ENCODE peak calls at places on chromosomes 13 and 19, in nine cellular contexts. One of them, this sample, is unnamed.
A peak's percentile ranks its signal among the peaks of the same experiment; 100 is the strongest.

GRCh38 chr19:5293607-5294089 is 47.0 kb downstream of the PTPRS start:
- DNase-seq in adipocyte: peak; percentile 85
- DNase-seq in NCI-H1694: peak; percentile 31
- DNase-seq in GM20000: peak; percentile 52
- DNase-seq in fibroblast of lung: no peak
- DNase-seq in T-helper 2 cell: no peak
- DNase-seq in cardiac fibroblast: peak; percentile 41
- DNase-seq in activated effector memory CD4-positive, alpha-beta T cell treated with Interleukin-2 at 50 U/mL for 16 hours: no peak
- DNase-seq in osteocyte: peak; percentile 89
- DNase-seq in this sample: no peak

GRCh38 chr13:112724788-112725345 is 35.0 kb downstream of the ATP11A start:
- DNase-seq in NCI-H1694: no peak
- DNase-seq in GM20000: no peak
- DNase-seq in cardiac fibroblast: no peak
- DNase-seq in T-helper 2 cell: no peak
- DNase-seq in osteocyte: no peak
- DNase-seq in activated effector memory CD4-positive, alpha-beta T cell treated with Interleukin-2 at 50 U/mL for 16 hours: no peak
- DNase-seq in adipocyte: no peak
- DNase-seq in fibroblast of lung: no peak
- DNase-seq in this sample: no peak

GRCh38 chr13:109123971-109124370 is 494.6 kb downstream of the MYO16 start:
- DNase-seq in activated effector memory CD4-positive, alpha-beta T cell treated with Interleukin-2 at 50 U/mL for 16 hours: no peak
- DNase-seq in adipocyte: no peak
- DNase-seq in NCI-H1694: no peak
- DNase-seq in osteocyte: no peak
- DNase-seq in T-helper 2 cell: no peak
- DNase-seq in fibroblast of lung: no peak
- DNase-seq in cardiac fibroblast: no peak
- DNase-seq in GM20000: no peak
- DNase-seq in this sample: no peak

GRCh38 chr13:43058318-43058674 is 34.9 kb downstream of the DNAJC15 start:
- DNase-seq in NCI-H1694: no peak
- DNase-seq in activated effector memory CD4-positive, alpha-beta T cell treated with Interleukin-2 at 50 U/mL for 16 hours: no peak
- DNase-seq in osteocyte: peak; percentile 95
- DNase-seq in fibroblast of lung: peak; percentile 39
- DNase-seq in adipocyte: peak; percentile 73
- DNase-seq in T-helper 2 cell: no peak
- DNase-seq in cardiac fibroblast: peak; percentile 67
- DNase-seq in GM20000: no peak
- DNase-seq in this sample: no peak

GRCh38 chr19:45446295-45446694 is 21.5 kb upstream of the FOSB start:
- DNase-seq in fibroblast of lung: peak; percentile 60
- DNase-seq in cardiac fibroblast: peak; percentile 67
- DNase-seq in GM20000: peak; percentile 64
- DNase-seq in T-helper 2 cell: no peak
- DNase-seq in NCI-H1694: peak; percentile 31
- DNase-seq in activated effector memory CD4-positive, alpha-beta T cell treated with Interleukin-2 at 50 U/mL for 16 hours: no peak
- DNase-seq in adipocyte: peak; percentile 69
- DNase-seq in osteocyte: no peak
- DNase-seq in this sample: no peak

GRCh38 chr13:113901231-113901630 is 37.4 kb upstream of the GAS6 start:
- DNase-seq in GM20000: no peak
- DNase-seq in NCI-H1694: no peak
- DNase-seq in adipocyte: no peak
- DNase-seq in T-helper 2 cell: no peak
- DNase-seq in osteocyte: peak; percentile 68
- DNase-seq in cardiac fibroblast: peak; percentile 46
- DNase-seq in fibroblast of lung: no peak
- DNase-seq in activated effector memory CD4-positive, alpha-beta T cell treated with Interleukin-2 at 50 U/mL for 16 hours: no peak
- DNase-seq in this sample: no peak

GRCh38 chr19:3977242-3978143 is 6.6 kb upstream of the DAPK3 start:
- DNase-seq in cardiac fibroblast: no peak
- DNase-seq in NCI-H1694: no peak
- DNase-seq in fibroblast of lung: no peak
- DNase-seq in osteocyte: no peak
- DNase-seq in activated effector memory CD4-positive, alpha-beta T cell treated with Interleukin-2 at 50 U/mL for 16 hours: no peak
- DNase-seq in adipocyte: no peak
- DNase-seq in T-helper 2 cell: no peak
- DNase-seq in GM20000: no peak
- DNase-seq in this sample: peak; percentile 24

GRCh38 chr13:22028831-22029230 is 358.0 kb downstream of the FGF9 start:
- DNase-seq in fibroblast of lung: no peak
- DNase-seq in activated effector memory CD4-positive, alpha-beta T cell treated with Interleukin-2 at 50 U/mL for 16 hours: no peak
- DNase-seq in NCI-H1694: no peak
- DNase-seq in cardiac fibroblast: no peak
- DNase-seq in adipocyte: no peak
- DNase-seq in T-helper 2 cell: no peak
- DNase-seq in osteocyte: no peak
- DNase-seq in GM20000: no peak
- DNase-seq in this sample: no peak

GRCh38 chr13:35649162-35649561 is 172.7 kb upstream of the MAB21L1 start:
- DNase-seq in NCI-H1694: no peak
- DNase-seq in T-helper 2 cell: no peak
- DNase-seq in activated effector memory CD4-positive, alpha-beta T cell treated with Interleukin-2 at 50 U/mL for 16 hours: no peak
- DNase-seq in fibroblast of lung: peak; percentile 50
- DNase-seq in GM20000: no peak
- DNase-seq in cardiac fibroblast: peak; percentile 13
- DNase-seq in osteocyte: no peak
- DNase-seq in adipocyte: peak; percentile 47
- DNase-seq in this sample: no peak

GRCh38 chr13:45367995-45368394 is 27.0 kb upstream of the TPT1 start:
- DNase-seq in cardiac fibroblast: no peak
- DNase-seq in fibroblast of lung: no peak
- DNase-seq in activated effector memory CD4-positive, alpha-beta T cell treated with Interleukin-2 at 50 U/mL for 16 hours: no peak
- DNase-seq in GM20000: no peak
- DNase-seq in osteocyte: no peak
- DNase-seq in adipocyte: no peak
- DNase-seq in T-helper 2 cell: no peak
- DNase-seq in NCI-H1694: no peak
- DNase-seq in this sample: no peak

GRCh38 chr19:42281175-42282035 is 12.4 kb downstream of the CIC start:
- DNase-seq in cardiac fibroblast: peak; percentile 70
- DNase-seq in NCI-H1694: peak; percentile 71
- DNase-seq in T-helper 2 cell: no peak
- DNase-seq in GM20000: no peak
- DNase-seq in adipocyte: peak; percentile 69
- DNase-seq in activated effector memory CD4-positive, alpha-beta T cell treated with Interleukin-2 at 50 U/mL for 16 hours: no peak
- DNase-seq in osteocyte: peak; percentile 91
- DNase-seq in fibroblast of lung: peak; percentile 65
- DNase-seq in this sample: no peak

GRCh38 chr19:1360818-1361461 is 22.8 kb upstream of the NDUFS7 start:
- DNase-seq in osteocyte: peak; percentile 90
- DNase-seq in adipocyte: peak; percentile 78
- DNase-seq in T-helper 2 cell: no peak
- DNase-seq in cardiac fibroblast: peak; percentile 92
- DNase-seq in activated effector memory CD4-positive, alpha-beta T cell treated with Interleukin-2 at 50 U/mL for 16 hours: no peak
- DNase-seq in fibroblast of lung: peak; percentile 77
- DNase-seq in NCI-H1694: no peak
- DNase-seq in GM20000: no peak
- DNase-seq in this sample: no peak

GRCh38 chr13:70623260-70623659 is 515.0 kb upstream of the KLHL1 start:
- DNase-seq in fibroblast of lung: peak; percentile 39
- DNase-seq in cardiac fibroblast: peak; percentile 16
- DNase-seq in T-helper 2 cell: no peak
- DNase-seq in activated effector memory CD4-positive, alpha-beta T cell treated with Interleukin-2 at 50 U/mL for 16 hours: no peak
- DNase-seq in osteocyte: no peak
- DNase-seq in NCI-H1694: peak; percentile 1
- DNase-seq in adipocyte: peak; percentile 56
- DNase-seq in GM20000: no peak
- DNase-seq in this sample: no peak

GRCh38 chr13:98483636-98484288 is 93.1 kb downstream of the STK24 start:
- DNase-seq in NCI-H1694: no peak
- DNase-seq in fibroblast of lung: peak; percentile 58
- DNase-seq in GM20000: no peak
- DNase-seq in activated effector memory CD4-positive, alpha-beta T cell treated with Interleukin-2 at 50 U/mL for 16 hours: no peak
- DNase-seq in cardiac fibroblast: no peak
- DNase-seq in T-helper 2 cell: no peak
- DNase-seq in adipocyte: peak; percentile 66
- DNase-seq in osteocyte: no peak
- DNase-seq in this sample: no peak

GRCh38 chr13:49435992-49436391 is 7.9 kb downstream of the CAB39L start:
- DNase-seq in fibroblast of lung: peak; percentile 59
- DNase-seq in adipocyte: peak; percentile 38
- DNase-seq in GM20000: no peak
- DNase-seq in T-helper 2 cell: no peak
- DNase-seq in cardiac fibroblast: peak; percentile 38
- DNase-seq in activated effector memory CD4-positive, alpha-beta T cell treated with Interleukin-2 at 50 U/mL for 16 hours: no peak
- DNase-seq in osteocyte: no peak
- DNase-seq in NCI-H1694: no peak
- DNase-seq in this sample: no peak

GRCh38 chr13:53201454-53202225 is 173.0 kb downstream of the OLFM4 start:
- DNase-seq in osteocyte: no peak
- DNase-seq in activated effector memory CD4-positive, alpha-beta T cell treated with Interleukin-2 at 50 U/mL for 16 hours: no peak
- DNase-seq in fibroblast of lung: no peak
- DNase-seq in T-helper 2 cell: no peak
- DNase-seq in GM20000: no peak
- DNase-seq in cardiac fibroblast: no peak
- DNase-seq in adipocyte: no peak
- DNase-seq in NCI-H1694: no peak
- DNase-seq in this sample: no peak

GRCh38 chr19:20422216-20422615 is 143.4 kb downstream of the ZNF737 start:
- DNase-seq in T-helper 2 cell: no peak
- DNase-seq in fibroblast of lung: no peak
- DNase-seq in NCI-H1694: no peak
- DNase-seq in cardiac fibroblast: no peak
- DNase-seq in adipocyte: no peak
- DNase-seq in osteocyte: no peak
- DNase-seq in activated effector memory CD4-positive, alpha-beta T cell treated with Interleukin-2 at 50 U/mL for 16 hours: no peak
- DNase-seq in GM20000: no peak
- DNase-seq in this sample: no peak

GRCh38 chr13:94952787-94953186 is 240.4 kb upstream of the SOX21 start:
- DNase-seq in osteocyte: no peak
- DNase-seq in adipocyte: no peak
- DNase-seq in activated effector memory CD4-positive, alpha-beta T cell treated with Interleukin-2 at 50 U/mL for 16 hours: no peak
- DNase-seq in GM20000: no peak
- DNase-seq in T-helper 2 cell: no peak
- DNase-seq in cardiac fibroblast: no peak
- DNase-seq in fibroblast of lung: no peak
- DNase-seq in NCI-H1694: no peak
- DNase-seq in this sample: no peak

GRCh38 chr19:35399948-35400772 is 29.3 kb downstream of the GPR42 start:
- DNase-seq in T-helper 2 cell: no peak
- DNase-seq in cardiac fibroblast: no peak
- DNase-seq in adipocyte: no peak
- DNase-seq in osteocyte: no peak
- DNase-seq in NCI-H1694: no peak
- DNase-seq in GM20000: no peak
- DNase-seq in fibroblast of lung: no peak
- DNase-seq in activated effector memory CD4-positive, alpha-beta T cell treated with Interleukin-2 at 50 U/mL for 16 hours: no peak
- DNase-seq in this sample: no peak

GRCh38 chr19:10226376-10227214 is 4.5 kb downstream of the S1PR2 start:
- DNase-seq in cardiac fibroblast: peak; percentile 98
- DNase-seq in fibroblast of lung: peak; percentile 100
- DNase-seq in T-helper 2 cell: no peak
- DNase-seq in adipocyte: peak; percentile 92
- DNase-seq in osteocyte: peak; percentile 86
- DNase-seq in NCI-H1694: no peak
- DNase-seq in GM20000: no peak
- DNase-seq in activated effector memory CD4-positive, alpha-beta T cell treated with Interleukin-2 at 50 U/mL for 16 hours: no peak
- DNase-seq in this sample: no peak

GRCh38 chr19:47704024-47704423 is 9.2 kb upstream of the EHD2 start:
- DNase-seq in T-helper 2 cell: no peak
- DNase-seq in fibroblast of lung: peak; percentile 94
- DNase-seq in cardiac fibroblast: peak; percentile 61
- DNase-seq in activated effector memory CD4-positive, alpha-beta T cell treated with Interleukin-2 at 50 U/mL for 16 hours: no peak
- DNase-seq in osteocyte: no peak
- DNase-seq in adipocyte: no peak
- DNase-seq in NCI-H1694: no peak
- DNase-seq in GM20000: no peak
- DNase-seq in this sample: no peak

GRCh38 chr19:2540646-2541454 is 64.9 kb downstream of the GADD45B start:
- DNase-seq in adipocyte: peak; percentile 97
- DNase-seq in activated effector memory CD4-positive, alpha-beta T cell treated with Interleukin-2 at 50 U/mL for 16 hours: no peak
- DNase-seq in fibroblast of lung: peak; percentile 92
- DNase-seq in osteocyte: peak; percentile 97
- DNase-seq in GM20000: no peak
- DNase-seq in T-helper 2 cell: no peak
- DNase-seq in NCI-H1694: no peak
- DNase-seq in cardiac fibroblast: peak; percentile 99
- DNase-seq in this sample: no peak

GRCh38 chr19:7328647-7329046 is 20.1 kb upstream of the ARHGEF18 start:
- DNase-seq in osteocyte: no peak
- DNase-seq in activated effector memory CD4-positive, alpha-beta T cell treated with Interleukin-2 at 50 U/mL for 16 hours: no peak
- DNase-seq in fibroblast of lung: no peak
- DNase-seq in adipocyte: no peak
- DNase-seq in GM20000: peak; percentile 36
- DNase-seq in T-helper 2 cell: no peak
- DNase-seq in cardiac fibroblast: no peak
- DNase-seq in NCI-H1694: no peak
- DNase-seq in this sample: no peak

GRCh38 chr13:39684531-39685137 is 29.2 kb downstream of the COG6 start:
- DNase-seq in GM20000: peak; percentile 12
- DNase-seq in fibroblast of lung: peak; percentile 77
- DNase-seq in activated effector memory CD4-positive, alpha-beta T cell treated with Interleukin-2 at 50 U/mL for 16 hours: no peak
- DNase-seq in adipocyte: peak; percentile 87
- DNase-seq in NCI-H1694: peak; percentile 45
- DNase-seq in cardiac fibroblast: peak; percentile 70
- DNase-seq in osteocyte: no peak
- DNase-seq in T-helper 2 cell: no peak
- DNase-seq in this sample: no peak

GRCh38 chr13:94607056-94607455 is 5.4 kb downstream of the GPR180 start:
- DNase-seq in activated effector memory CD4-positive, alpha-beta T cell treated with Interleukin-2 at 50 U/mL for 16 hours: no peak
- DNase-seq in cardiac fibroblast: no peak
- DNase-seq in adipocyte: no peak
- DNase-seq in GM20000: no peak
- DNase-seq in fibroblast of lung: no peak
- DNase-seq in T-helper 2 cell: no peak
- DNase-seq in osteocyte: no peak
- DNase-seq in NCI-H1694: no peak
- DNase-seq in this sample: no peak

GRCh38 chr19:32691952-32692726 is 518 bp downstream of the NUDT19 start:
- DNase-seq in fibroblast of lung: peak; percentile 72
- DNase-seq in GM20000: peak; percentile 86
- DNase-seq in cardiac fibroblast: peak; percentile 78
- DNase-seq in NCI-H1694: no peak
- DNase-seq in activated effector memory CD4-positive, alpha-beta T cell treated with Interleukin-2 at 50 U/mL for 16 hours: peak; percentile 38
- DNase-seq in osteocyte: no peak
- DNase-seq in T-helper 2 cell: peak; percentile 21
- DNase-seq in adipocyte: peak; percentile 68
- DNase-seq in this sample: peak; percentile 50

GRCh38 chr13:79450110-79450509 is 30.8 kb upstream of the NDFIP2 start:
- DNase-seq in T-helper 2 cell: no peak
- DNase-seq in osteocyte: no peak
- DNase-seq in cardiac fibroblast: no peak
- DNase-seq in fibroblast of lung: no peak
- DNase-seq in NCI-H1694: no peak
- DNase-seq in GM20000: no peak
- DNase-seq in adipocyte: no peak
- DNase-seq in activated effector memory CD4-positive, alpha-beta T cell treated with Interleukin-2 at 50 U/mL for 16 hours: no peak
- DNase-seq in this sample: no peak

GRCh38 chr13:114234645-114235421 is at the start of gene CDC16:
- DNase-seq in T-helper 2 cell: peak; percentile 47
- DNase-seq in cardiac fibroblast: peak; percentile 93
- DNase-seq in fibroblast of lung: peak; percentile 94
- DNase-seq in activated effector memory CD4-positive, alpha-beta T cell treated with Interleukin-2 at 50 U/mL for 16 hours: peak; percentile 71
- DNase-seq in adipocyte: peak; percentile 97
- DNase-seq in osteocyte: peak; percentile 95
- DNase-seq in NCI-H1694: peak; percentile 89
- DNase-seq in GM20000: peak; percentile 95
- DNase-seq in this sample: peak; percentile 87

GRCh38 chr13:31236211-31236786 is 36.5 kb downstream of the B3GLCT start:
- DNase-seq in NCI-H1694: peak; percentile 34
- DNase-seq in fibroblast of lung: peak; percentile 72
- DNase-seq in osteocyte: no peak
- DNase-seq in GM20000: peak; percentile 21
- DNase-seq in adipocyte: peak; percentile 88
- DNase-seq in activated effector memory CD4-positive, alpha-beta T cell treated with Interleukin-2 at 50 U/mL for 16 hours: no peak
- DNase-seq in T-helper 2 cell: no peak
- DNase-seq in cardiac fibroblast: peak; percentile 73
- DNase-seq in this sample: no peak

GRCh38 chr19:50465986-50466771 is 10.1 kb upstream of the EMC10 start:
- DNase-seq in fibroblast of lung: no peak
- DNase-seq in T-helper 2 cell: no peak
- DNase-seq in adipocyte: no peak
- DNase-seq in activated effector memory CD4-positive, alpha-beta T cell treated with Interleukin-2 at 50 U/mL for 16 hours: no peak
- DNase-seq in osteocyte: no peak
- DNase-seq in NCI-H1694: no peak
- DNase-seq in GM20000: no peak
- DNase-seq in cardiac fibroblast: no peak
- DNase-seq in this sample: no peak

GRCh38 chr19:19402656-19403372 is 2.7 kb upstream of the GATAD2A start:
- DNase-seq in adipocyte: peak; percentile 78
- DNase-seq in osteocyte: no peak
- DNase-seq in T-helper 2 cell: no peak
- DNase-seq in fibroblast of lung: peak; percentile 46
- DNase-seq in activated effector memory CD4-positive, alpha-beta T cell treated with Interleukin-2 at 50 U/mL for 16 hours: no peak
- DNase-seq in NCI-H1694: no peak
- DNase-seq in cardiac fibroblast: peak; percentile 47
- DNase-seq in GM20000: no peak
- DNase-seq in this sample: no peak

This sample was measured in GM12892.